ENCODE peak calls at places on chromosomes 16 and 17, in seven cellular contexts. One of them, this sample, is unnamed.

GRCh38 chr17:78946131-78946530 is 20.9 kb upstream of the TIMP2 start:
- DNase-seq in stomach: no peak
- DNase-seq in prostate gland: no peak
- DNase-seq in HL-60: no peak
- DNase-seq in SK-N-SH: no peak
- DNase-seq in K562: no peak
- DNase-seq in Panc1: no peak
- DNase-seq in this sample: no peak

GRCh38 chr16:28534542-28535373 is 4.0 kb downstream of the NUPR1 start:
- DNase-seq in stomach: peak
- DNase-seq in prostate gland: no peak
- DNase-seq in HL-60: peak
- DNase-seq in SK-N-SH: no peak
- DNase-seq in K562: no peak
- DNase-seq in Panc1: no peak
- DNase-seq in this sample: no peak

GRCh38 chr16:9428355-9429005 is 337.0 kb downstream of the HAPSTR1 start:
- DNase-seq in stomach: no peak
- DNase-seq in prostate gland: no peak
- DNase-seq in HL-60: no peak
- DNase-seq in SK-N-SH: no peak
- DNase-seq in K562: no peak
- DNase-seq in Panc1: no peak
- DNase-seq in this sample: no peak

GRCh38 chr17:74114881-74115470 is 88.5 kb upstream of the RPL38 start:
- DNase-seq in stomach: no peak
- DNase-seq in prostate gland: no peak
- DNase-seq in HL-60: no peak
- DNase-seq in SK-N-SH: no peak
- DNase-seq in K562: no peak
- DNase-seq in Panc1: no peak
- DNase-seq in this sample: no peak

GRCh38 chr17:49858796-49859195 is 10.9 kb upstream of the TAC4 start:
- DNase-seq in stomach: no peak
- DNase-seq in prostate gland: no peak
- DNase-seq in HL-60: peak
- DNase-seq in SK-N-SH: no peak
- DNase-seq in K562: no peak
- DNase-seq in Panc1: no peak
- DNase-seq in this sample: no peak

GRCh38 chr17:2517539-2517938 is 5.9 kb upstream of the METTL16 start:
- DNase-seq in stomach: no peak
- DNase-seq in prostate gland: no peak
- DNase-seq in HL-60: no peak
- DNase-seq in SK-N-SH: no peak
- DNase-seq in K562: no peak
- DNase-seq in Panc1: no peak
- DNase-seq in this sample: no peak

GRCh38 chr17:65690626-65691310 is 129.3 kb upstream of the AXIN2 start:
- DNase-seq in stomach: no peak
- DNase-seq in prostate gland: no peak
- DNase-seq in HL-60: no peak
- DNase-seq in SK-N-SH: no peak
- DNase-seq in K562: no peak
- DNase-seq in Panc1: no peak
- DNase-seq in this sample: no peak

GRCh38 chr16:53768593-53768992 is 64.6 kb downstream of the FTO start:
- DNase-seq in stomach: no peak
- DNase-seq in prostate gland: peak
- DNase-seq in HL-60: no peak
- DNase-seq in SK-N-SH: no peak
- DNase-seq in K562: no peak
- DNase-seq in Panc1: no peak
- DNase-seq in this sample: no peak

GRCh38 chr16:88289549-88290344 is 93.0 kb upstream of the ZNF469 start:
- DNase-seq in stomach: no peak
- DNase-seq in prostate gland: no peak
- DNase-seq in HL-60: no peak
- DNase-seq in SK-N-SH: peak
- DNase-seq in K562: no peak
- DNase-seq in Panc1: no peak
- DNase-seq in this sample: no peak

GRCh38 chr17:63773272-63774140 is at the start of gene CCDC47:
- DNase-seq in stomach: peak
- DNase-seq in prostate gland: peak
- DNase-seq in HL-60: peak
- DNase-seq in SK-N-SH: peak
- DNase-seq in K562: peak
- DNase-seq in Panc1: peak
- DNase-seq in this sample: peak

GRCh38 chr17:63772801-63773271 is 561 bp downstream of the CCDC47 start:
- DNase-seq in stomach: no peak
- DNase-seq in prostate gland: peak
- DNase-seq in HL-60: peak
- DNase-seq in SK-N-SH: peak
- DNase-seq in K562: peak
- DNase-seq in Panc1: no peak
- DNase-seq in this sample: no peak

GRCh38 chr17:63774982-63775290 is 966 bp downstream of the DDX42 start:
- DNase-seq in stomach: no peak
- DNase-seq in prostate gland: no peak
- DNase-seq in HL-60: peak
- DNase-seq in SK-N-SH: no peak
- DNase-seq in K562: no peak
- DNase-seq in Panc1: no peak
- DNase-seq in this sample: no peak

GRCh38 chr17:63774141-63774981 is at the start of gene DDX42:
- DNase-seq in stomach: peak
- DNase-seq in prostate gland: peak
- DNase-seq in HL-60: peak
- DNase-seq in SK-N-SH: peak
- DNase-seq in K562: peak
- DNase-seq in Panc1: no peak
- DNase-seq in this sample: no peak

GRCh38 chr17:63775420-63775819 is 1.4 kb downstream of the DDX42 start:
- DNase-seq in stomach: no peak
- DNase-seq in prostate gland: no peak
- DNase-seq in HL-60: no peak
- DNase-seq in SK-N-SH: peak
- DNase-seq in K562: peak
- DNase-seq in Panc1: no peak
- DNase-seq in this sample: no peak
- H3K4me3 ChIP-seq in stomach: peak
- H3K4me3 ChIP-seq in prostate gland: peak
- H3K4me3 ChIP-seq in HL-60: peak
- H3K4me3 ChIP-seq in SK-N-SH: peak
- H3K4me3 ChIP-seq in K562: peak
- H3K4me3 ChIP-seq in Panc1: peak
- H3K4me3 ChIP-seq in this sample: peak

GRCh38 chr17:43175213-43176118 is 4.5 kb downstream of the NBR1 start:
- DNase-seq in stomach: no peak
- DNase-seq in prostate gland: no peak
- DNase-seq in HL-60: no peak
- DNase-seq in SK-N-SH: no peak
- DNase-seq in K562: no peak
- DNase-seq in Panc1: no peak
- DNase-seq in this sample: no peak

GRCh38 chr17:43171761-43172487 is 910 bp downstream of the NBR1 start:
- DNase-seq in stomach: no peak
- DNase-seq in prostate gland: peak
- DNase-seq in HL-60: peak
- DNase-seq in SK-N-SH: no peak
- DNase-seq in K562: peak
- DNase-seq in Panc1: peak
- DNase-seq in this sample: no peak

GRCh38 chr17:43169561-43170139 is 1.4 kb upstream of the NBR1 start:
- DNase-seq in stomach: peak
- DNase-seq in prostate gland: peak
- DNase-seq in HL-60: peak
- DNase-seq in SK-N-SH: peak
- DNase-seq in K562: peak
- DNase-seq in Panc1: no peak
- DNase-seq in this sample: no peak

GRCh38 chr17:43170766-43171681 is at the start of gene NBR1:
- DNase-seq in stomach: peak
- DNase-seq in prostate gland: peak
- DNase-seq in HL-60: peak
- DNase-seq in SK-N-SH: peak
- DNase-seq in K562: peak
- DNase-seq in Panc1: peak
- DNase-seq in this sample: peak

DNA sequence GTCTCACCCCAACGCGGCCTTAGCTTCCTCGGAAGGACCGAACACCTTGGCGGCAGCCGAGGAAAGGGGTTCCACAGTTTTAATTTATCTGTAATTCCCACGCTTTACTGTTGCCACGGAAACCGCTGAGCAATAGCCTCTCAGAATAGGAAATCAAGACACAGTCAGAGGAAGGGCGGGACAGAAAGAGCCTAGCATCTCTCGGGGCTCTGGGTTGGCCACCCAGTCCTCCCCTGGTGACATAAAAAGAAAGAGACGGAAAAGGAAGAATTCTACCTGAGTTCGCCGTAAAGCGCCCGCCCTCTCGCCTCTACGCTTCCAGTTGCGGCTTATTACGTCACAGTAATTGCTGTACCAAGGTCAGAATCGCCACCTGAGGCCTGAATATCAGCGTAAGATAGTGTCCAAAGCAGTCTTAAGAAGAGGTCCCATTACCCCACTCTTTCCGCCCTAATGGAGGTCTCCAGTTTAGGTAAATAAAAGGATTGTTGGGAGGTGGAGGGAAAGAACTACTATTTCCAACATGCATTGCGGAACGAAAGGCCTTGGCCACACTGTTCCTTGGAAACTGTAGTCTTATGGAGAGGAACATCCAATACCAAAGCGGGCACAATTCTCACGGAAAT is 761 bp upstream of the NBR1 start:
- DNase-seq in stomach: peak
- DNase-seq in prostate gland: peak
- DNase-seq in HL-60: peak
- DNase-seq in SK-N-SH: peak
- DNase-seq in K562: peak
- DNase-seq in Panc1: peak
- DNase-seq in this sample: peak
- TF ChIP-seq POLR2AphosphoS5 in stomach: peak
- TF ChIP-seq POLR2AphosphoS5 in prostate gland: peak
- TF ChIP-seq POLR2AphosphoS5 in HL-60: no peak
- TF ChIP-seq POLR2AphosphoS5 in SK-N-SH: no peak
- TF ChIP-seq POLR2AphosphoS5 in K562: peak
- TF ChIP-seq POLR2AphosphoS5 in Panc1: peak
- TF ChIP-seq POLR2AphosphoS5 in this sample: peak

GRCh38 chr17:45104907-45105624 is 27.2 kb downstream of the PLCD3 start:
- DNase-seq in stomach: no peak
- DNase-seq in prostate gland: no peak
- DNase-seq in HL-60: no peak
- DNase-seq in SK-N-SH: peak
- DNase-seq in K562: no peak
- DNase-seq in Panc1: no peak
- DNase-seq in this sample: no peak
- TF ChIP-seq CTCF in stomach: no peak
- TF ChIP-seq CTCF in prostate gland: no peak
- TF ChIP-seq CTCF in HL-60: no peak
- TF ChIP-seq CTCF in SK-N-SH: no peak
- TF ChIP-seq CTCF in K562: no peak
- TF ChIP-seq CTCF in Panc1: peak
- TF ChIP-seq CTCF in this sample: no peak

DNA sequence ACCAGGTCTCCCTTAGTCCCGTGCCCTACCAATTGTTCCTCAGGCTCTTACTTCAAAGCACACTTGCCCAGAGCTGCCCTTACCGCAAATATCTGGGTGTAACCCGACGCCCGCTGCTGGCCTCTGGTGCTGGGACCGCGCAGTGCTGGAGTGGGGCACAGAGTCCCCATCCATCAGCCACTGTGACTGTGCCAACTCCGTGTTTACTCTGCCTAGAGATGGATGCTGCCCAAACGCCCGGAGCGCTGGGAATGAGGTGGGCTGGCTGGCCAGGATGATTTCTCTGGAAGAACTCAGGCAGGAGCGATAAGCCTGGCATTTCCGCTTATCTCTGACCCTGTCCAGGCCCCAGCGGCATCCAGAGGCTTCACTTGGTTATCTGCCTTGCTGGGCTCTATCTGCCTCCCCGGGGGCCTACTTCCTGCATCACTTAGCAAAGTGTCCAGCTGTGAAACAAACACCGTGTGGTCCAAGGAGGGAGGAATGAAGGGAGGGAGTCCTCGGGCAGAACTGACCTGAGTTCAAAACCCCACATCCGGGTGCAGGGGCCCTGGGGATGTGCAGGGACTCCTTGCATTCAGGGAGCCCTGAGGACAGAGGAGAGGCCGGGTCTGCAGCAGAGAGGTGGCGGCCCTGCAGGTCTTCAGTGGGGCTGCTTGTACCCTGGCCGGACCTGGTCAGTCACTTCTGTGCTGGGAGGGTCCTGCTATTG is 9.4 kb upstream of the MYLK3 start:
- DNase-seq in stomach: peak
- DNase-seq in prostate gland: peak
- DNase-seq in HL-60: no peak
- DNase-seq in SK-N-SH: peak
- DNase-seq in K562: peak
- DNase-seq in Panc1: no peak
- DNase-seq in this sample: no peak
- H3K4me3 ChIP-seq in stomach: no peak
- H3K4me3 ChIP-seq in prostate gland: no peak
- H3K4me3 ChIP-seq in HL-60: no peak
- H3K4me3 ChIP-seq in SK-N-SH: no peak
- H3K4me3 ChIP-seq in K562: no peak
- H3K4me3 ChIP-seq in Panc1: no peak
- H3K4me3 ChIP-seq in this sample: no peak

GRCh38 chr17:48624544-48625501 is 1.3 kb downstream of the HOXB9 start:
- DNase-seq in stomach: no peak
- DNase-seq in prostate gland: no peak
- DNase-seq in HL-60: no peak
- DNase-seq in SK-N-SH: peak
- DNase-seq in K562: peak
- DNase-seq in Panc1: no peak
- DNase-seq in this sample: no peak
- TF ChIP-seq POLR2AphosphoS5 in stomach: no peak
- TF ChIP-seq POLR2AphosphoS5 in prostate gland: peak
- TF ChIP-seq POLR2AphosphoS5 in HL-60: no peak
- TF ChIP-seq POLR2AphosphoS5 in SK-N-SH: no peak
- TF ChIP-seq POLR2AphosphoS5 in K562: no peak
- TF ChIP-seq POLR2AphosphoS5 in Panc1: peak
- TF ChIP-seq POLR2AphosphoS5 in this sample: no peak

DNA sequence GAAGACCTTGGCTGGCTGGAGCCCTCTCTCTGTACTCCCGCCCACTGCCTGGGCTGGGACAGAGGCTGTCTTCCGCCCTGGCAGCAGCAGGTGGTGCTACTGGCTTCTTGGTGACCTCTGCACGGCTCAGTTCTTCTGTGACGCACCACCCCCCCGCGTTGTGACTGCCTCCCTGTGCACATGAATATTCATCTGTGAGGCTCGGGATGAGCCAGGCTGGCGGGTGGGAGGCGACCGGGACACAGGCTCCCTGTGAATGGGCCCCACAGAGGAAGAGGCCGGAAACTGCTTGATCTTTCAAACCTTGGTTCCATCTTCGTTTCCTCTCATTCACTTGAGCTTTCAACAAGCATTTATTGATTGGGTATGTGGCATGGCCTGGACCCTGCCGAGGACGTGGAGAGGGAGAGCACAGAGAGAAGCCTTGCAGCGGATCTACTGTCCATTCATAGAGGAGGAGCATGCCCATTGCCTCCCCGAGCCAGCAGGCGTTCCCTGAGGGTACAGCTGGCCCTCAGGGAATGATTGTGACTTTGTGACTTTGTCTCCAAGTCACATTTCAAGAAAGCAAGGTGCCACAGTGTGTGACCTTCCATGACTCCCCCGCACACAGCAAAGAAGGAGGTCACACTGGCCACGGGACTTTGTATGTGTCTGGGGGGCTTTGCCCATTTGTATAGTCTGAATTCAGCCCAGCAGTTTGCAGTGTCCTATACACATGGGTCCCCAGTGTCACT is 45.0 kb downstream of the B9D1 start:
- DNase-seq in stomach: peak
- DNase-seq in prostate gland: no peak
- DNase-seq in HL-60: peak
- DNase-seq in SK-N-SH: no peak
- DNase-seq in K562: peak
- DNase-seq in Panc1: no peak
- DNase-seq in this sample: no peak
- TF ChIP-seq CTCF in stomach: no peak
- TF ChIP-seq CTCF in prostate gland: no peak
- TF ChIP-seq CTCF in HL-60: no peak
- TF ChIP-seq CTCF in SK-N-SH: no peak
- TF ChIP-seq CTCF in K562: peak
- TF ChIP-seq CTCF in Panc1: no peak
- TF ChIP-seq CTCF in this sample: no peak